ENCODE peak calls at places on chromosomes 5 and 9, in four cellular contexts. L is activated naive CD4-positive, alpha-beta T cell treated with Interleukin-2 at 50 U/mL for 16 hours; W is EL; O is cardiac fibroblast. H is an unnamed sample.

GRCh38 chr5:172035039-172035438 is 28.6 kb upstream of the FBXW11 start:
- DNase-seq in L (peak; percentile 13), W (no peak), O (no peak), H (no peak)

GRCh38 chr9:79638806-79639205 is 67.0 kb downstream of the TLE4 start:
- DNase-seq in L (no peak), W (no peak), O (no peak), H (no peak)

GRCh38 chr5:64635056-64635686 is 55.1 kb upstream of the SHISAL2B start:
- DNase-seq in L (no peak), W (peak; percentile 35), O (peak; percentile 65), H (peak; percentile 21)

GRCh38 chr5:98102926-98103325 is 670.5 kb upstream of the RGMB start:
- DNase-seq in L (no peak), W (peak; percentile 12), O (peak; percentile 58), H (no peak)

GRCh38 chr5:85990998-85991397 is 626.7 kb upstream of the COX7C start:
- DNase-seq in L (no peak), W (no peak), O (no peak), H (no peak)

GRCh38 chr5:59361454-59361853 is 532.1 kb downstream of the PDE4D start:
- DNase-seq in L (no peak), W (no peak), O (no peak), H (no peak)

GRCh38 chr9:122374885-122375420 is 4.1 kb downstream of the PTGS1 start:
- DNase-seq in L (no peak), W (peak; percentile 70), O (peak; percentile 66), H (peak; percentile 95)

GRCh38 chr5:142046191-142046590 is 33.4 kb upstream of the GNPDA1 start:
- DNase-seq in L (no peak), W (no peak), O (no peak), H (no peak)

GRCh38 chr9:85743290-85744128 is 1.8 kb upstream of the AGTPBP1 start:
- DNase-seq in L (no peak), W (peak; percentile 89), O (peak; percentile 94), H (peak; percentile 12)

GRCh38 chr9:129287595-129288305 is 109.7 kb upstream of the IER5L start:
- DNase-seq in L (no peak), W (no peak), O (no peak), H (no peak)

GRCh38 chr5:154249786-154250185 is 59.3 kb downstream of the GALNT10 start:
- DNase-seq in L (no peak), W (no peak), O (no peak), H (peak; percentile 8)

GRCh38 chr9:7236186-7236585 is 478.4 kb downstream of the KDM4C start:
- DNase-seq in L (no peak), W (no peak), O (no peak), H (no peak)

GRCh38 chr9:36053971-36054370 is 17.3 kb downstream of the RECK start:
- DNase-seq in L (no peak), W (no peak), O (peak; percentile 26), H (no peak)

GRCh38 chr5:10927605-10928004 is 166.6 kb upstream of the DAP start:
- DNase-seq in L (no peak), W (no peak), O (no peak), H (no peak)

GRCh38 chr9:126663661-126664072 is 49.9 kb downstream of the LMX1B start:
- DNase-seq in L (no peak), W (no peak), O (no peak), H (no peak)

GRCh38 chr5:96873469-96873868 is 2.8 kb upstream of the ERAP2 start:
- DNase-seq in L (no peak), W (no peak), O (no peak), H (no peak)

GRCh38 chr5:59317023-59317771 is 576.3 kb downstream of the PDE4D start:
- DNase-seq in L (no peak), W (peak; percentile 39), O (peak; percentile 10), H (no peak)

GRCh38 chr9:121268598-121269029 is 652 bp downstream of the GSN start:
- DNase-seq in L (no peak), W (peak; percentile 24), O (no peak), H (no peak)

GRCh38 chr9:21556581-21557427 is 74.7 kb upstream of the IFNE start:
- DNase-seq in L (no peak), W (no peak), O (peak; percentile 39), H (no peak)

GRCh38 chr9:125544474-125544873 is 162.5 kb downstream of the MAPKAP1 start:
- DNase-seq in L (no peak), W (no peak), O (no peak), H (no peak)

GRCh38 chr5:168471785-168472184 is 14.5 kb upstream of the RARS1 start:
- DNase-seq in L (no peak), W (peak; percentile 86), O (peak; percentile 32), H (peak; percentile 62)

GRCh38 chr5:6633469-6634326 is 458 bp downstream of the SRD5A1 start:
- DNase-seq in L (no peak), W (peak; percentile 35), O (peak; percentile 19), H (peak; percentile 31)

GRCh38 chr5:103409013-103409670 is 150.6 kb downstream of the MACIR start:
- DNase-seq in L (no peak), W (no peak), O (no peak), H (no peak)

GRCh38 chr9:75891277-75892167 is 1.0 kb downstream of the PCSK5 start:
- DNase-seq in L (peak; percentile 24), W (no peak), O (peak; percentile 59), H (peak; percentile 12)

GRCh38 chr5:142664634-142665033 is 21.3 kb downstream of the FGF1 start:
- DNase-seq in L (no peak), W (no peak), O (no peak), H (no peak)

GRCh38 chr5:65100846-65101678 is 332.3 kb downstream of the CWC27 start:
- DNase-seq in L (peak; percentile 14), W (peak; percentile 83), O (peak; percentile 89), H (peak; percentile 88)

GRCh38 chr9:125906893-125907292 is 159.7 kb downstream of the PBX3 start:
- DNase-seq in L (no peak), W (no peak), O (no peak), H (no peak)

GRCh38 chr9:115551396-115551795 is 433.4 kb upstream of the TNC start:
- DNase-seq in L (no peak), W (peak; percentile 18), O (no peak), H (peak; percentile 47)

GRCh38 chr5:151284392-151284967 is 19.1 kb downstream of the SLC36A3 start:
- DNase-seq in L (no peak), W (no peak), O (no peak), H (no peak)

GRCh38 chr5:68380071-68380470 is 164.5 kb downstream of the PIK3R1 start:
- DNase-seq in L (no peak), W (no peak), O (no peak), H (no peak)

GRCh38 chr5:78638423-78638822 is 10.1 kb downstream of the LHFPL2 start:
- DNase-seq in L (no peak), W (peak; percentile 99), O (peak; percentile 98), H (peak; percentile 95)

GRCh38 chr9:136945333-136946227 is 537 bp downstream of the C8G start:
- DNase-seq in L (no peak), W (no peak), O (no peak), H (no peak)

GRCh38 chr5:84272776-84273516 is 111.7 kb downstream of the EDIL3 start:
- DNase-seq in L (no peak), W (no peak), O (peak; percentile 39), H (no peak)

GRCh38 chr9:115992834-115993233 is 160.8 kb upstream of the PAPPA start:
- DNase-seq in L (no peak), W (peak; percentile 99), O (peak; percentile 81), H (peak; percentile 40)

GRCh38 chr5:142403583-142403982 is 78.8 kb upstream of the SPRY4 start:
- DNase-seq in L (no peak), W (no peak), O (no peak), H (no peak)

GRCh38 chr9:114677418-114677817 is 4.6 kb downstream of the TEX48 start:
- DNase-seq in L (no peak), W (peak; percentile 100), O (peak; percentile 100), H (peak; percentile 96)